ENCODE peak calls at places on chromosomes 12 and 14, in five cellular contexts. T is cardiac muscle cell, Q is sigmoid colon, A is gastrocnemius medialis, S is upper lobe of right lung. M is an unnamed sample.

GRCh38 chr12:56398324-56398723 is 35.7 kb upstream of the APOF start:
- DNase-seq in S (no peak), Q (no peak), T (no peak), A (no peak), M (no peak)

GRCh38 chr12:49054524-49054923 is 6.1 kb downstream of the KMT2D start:
- DNase-seq in S (no peak), Q (no peak), A (no peak), T (no peak), M (no peak)

GRCh38 chr14:86513564-86513963 is 983.6 kb downstream of the FLRT2 start:
- DNase-seq in S (no peak), Q (no peak), T (no peak), A (no peak), M (no peak)

GRCh38 chr12:31756977-31757420 is 28.2 kb upstream of the AMN1 start:
- DNase-seq in A (no peak), Q (no peak), T (no peak), S (no peak), M (no peak)

GRCh38 chr12:105418232-105418631 is 87.7 kb downstream of the C12orf75 start:
- DNase-seq in S (no peak), Q (no peak), A (no peak), T (peak; percentile 4), M (no peak)

GRCh38 chr14:70114621-70115156 is 74.1 kb downstream of the SLC8A3 start:
- DNase-seq in S (no peak), T (no peak), A (no peak), Q (no peak), M (no peak)

GRCh38 chr12:69024907-69025306 is 91.9 kb upstream of the CPM start:
- DNase-seq in Q (no peak), T (no peak), A (no peak), S (no peak), M (no peak)

GRCh38 chr12:31370645-31371620 is 45.0 kb upstream of the SINHCAF start:
- DNase-seq in S (no peak), T (peak; percentile 53), Q (no peak), A (no peak), M (no peak)

GRCh38 chr12:57488397-57489156 is 709 bp downstream of the MARS1 start:
- DNase-seq in Q (no peak), T (no peak), S (no peak), A (no peak), M (peak; percentile 58)

GRCh38 chr12:65592416-65592815 is 231.9 kb upstream of the HMGA2 start:
- DNase-seq in T (no peak), Q (no peak), S (no peak), A (no peak), M (no peak)

GRCh38 chr12:4143909-4144308 is 129.7 kb upstream of the CCND2 start:
- DNase-seq in S (no peak), T (no peak), Q (no peak), A (no peak), M (no peak)

GRCh38 chr12:9719835-9720234 is 13.1 kb downstream of the CLECL1 start:
- DNase-seq in T (no peak), Q (no peak), A (no peak), S (no peak), M (no peak)

GRCh38 chr12:6941267-6941666 is 2.3 kb upstream of the RNU7-1 start:
- DNase-seq in A (no peak), Q (no peak), S (no peak), T (no peak), M (no peak)

GRCh38 chr14:63006515-63006914 is 38.7 kb downstream of the KCNH5 start:
- DNase-seq in A (no peak), T (no peak), S (no peak), Q (no peak), M (no peak)

GRCh38 chr12:90261283-90261682 is 552.6 kb upstream of the ATP2B1 start:
- DNase-seq in T (peak; percentile 1), A (no peak), Q (no peak), S (no peak), M (peak; percentile 21)

GRCh38 chr14:94775875-94776217 is 5.9 kb upstream of the GSC start:
- DNase-seq in Q (no peak), A (no peak), S (no peak), T (no peak), M (no peak)

GRCh38 chr12:2397356-2398045 is 344.7 kb downstream of the CACNA1C start:
- DNase-seq in Q (no peak), A (no peak), T (no peak), S (no peak), M (peak; percentile 71)

GRCh38 chr12:119686355-119686754 is 18.4 kb downstream of the PRKAB1 start:
- DNase-seq in T (no peak), S (no peak), A (no peak), Q (no peak), M (no peak)

GRCh38 chr14:94936411-94936892 is 166.5 kb upstream of the GSC start:
- DNase-seq in A (no peak), T (no peak), Q (peak; percentile 94), S (no peak), M (peak; percentile 95)

GRCh38 chr12:114011711-114012110 is 45.6 kb upstream of the RBM19 start:
- DNase-seq in Q (no peak), S (no peak), T (no peak), A (no peak), M (no peak)

GRCh38 chr12:34389378-34390170 is 367.3 kb downstream of the ALG10 start:
- DNase-seq in A (no peak), Q (peak; percentile 54), S (peak; percentile 48), T (no peak), M (no peak)

GRCh38 chr12:34386016-34386415 is 363.7 kb downstream of the ALG10 start:
- DNase-seq in T (no peak), S (no peak), A (no peak), Q (no peak), M (no peak)

GRCh38 chr12:34388636-34389377 is 366.5 kb downstream of the ALG10 start:
- DNase-seq in S (peak; percentile 40), A (no peak), T (no peak), Q (peak; percentile 38), M (no peak)

GRCh38 chr12:34386621-34387255 is 364.4 kb downstream of the ALG10 start:
- DNase-seq in Q (no peak), A (no peak), S (no peak), T (no peak), M (no peak)

DNA sequence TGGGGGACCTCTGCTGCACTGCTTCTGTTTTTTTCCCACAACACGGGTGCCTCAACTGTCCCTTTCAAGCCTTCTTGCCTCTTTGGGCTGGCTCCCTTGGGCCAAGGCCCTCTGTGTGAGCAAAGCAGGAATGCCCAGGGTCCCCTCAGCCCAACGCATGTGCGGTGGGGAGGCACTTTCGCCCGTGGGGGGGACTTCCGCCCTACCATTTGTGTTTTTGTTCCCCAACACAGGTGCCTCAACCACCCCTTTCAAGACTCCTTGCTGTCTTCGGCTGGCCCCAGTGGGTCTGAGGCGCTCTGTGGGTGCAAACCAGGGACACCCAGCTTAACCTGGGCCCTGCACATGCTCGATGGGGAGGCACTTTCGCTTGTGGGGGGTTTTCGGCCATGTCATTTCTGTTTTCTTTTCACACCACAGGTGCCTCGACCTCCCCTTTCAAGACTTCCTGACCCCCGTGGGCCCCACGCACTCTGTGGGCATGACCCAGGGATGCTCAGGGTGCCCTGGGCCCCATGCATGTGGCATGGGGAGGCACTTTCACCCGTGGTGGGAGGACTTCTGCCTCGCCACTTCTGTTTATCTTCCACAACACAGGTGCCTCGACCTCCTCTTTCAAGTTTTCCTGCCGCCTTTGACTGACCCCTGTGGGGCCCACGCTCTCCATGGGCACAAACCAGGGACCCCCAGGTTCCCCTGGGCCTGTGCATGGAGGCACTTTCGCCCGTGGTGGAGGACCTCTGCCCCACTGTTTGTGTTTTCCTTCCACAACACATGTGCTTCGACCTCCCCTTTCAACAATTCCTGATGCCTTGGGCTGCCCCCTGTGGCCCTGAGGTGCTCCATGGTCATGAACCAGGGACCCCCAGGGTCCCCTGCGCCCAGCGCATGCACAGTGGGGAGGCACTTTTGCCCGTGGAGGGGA is 365.7 kb downstream of the ALG10 start:
- DNase-seq in T (no peak), Q (peak; percentile 21), A (no peak), S (peak; percentile 51), M (no peak)
- H3K9me3 ChIP-seq in T (no peaks in the 10 kb centered on the region), Q (no peaks in the 10 kb centered on the region), A (no peaks in the 10 kb centered on the region), S (peaks cover 8% of the 10 kb centered on the region), M (peaks cover 2% of the 10 kb centered on the region)

GRCh38 chr12:112854344-112854743 is 52.4 kb upstream of the OAS1 start:
- DNase-seq in A (no peak), Q (no peak), S (no peak), T (no peak), M (no peak)

GRCh38 chr12:112852810-112853209 is 54.0 kb upstream of the OAS1 start:
- DNase-seq in S (no peak), A (no peak), T (no peak), Q (no peak), M (no peak)

GRCh38 chr12:112852127-112852526 is 54.6 kb upstream of the OAS1 start:
- DNase-seq in T (no peak), A (no peak), Q (no peak), S (no peak), M (no peak)

GRCh38 chr12:112858776-112859175 is 48.0 kb upstream of the OAS1 start:
- DNase-seq in T (no peak), S (no peak), A (no peak), Q (no peak), M (no peak)

GRCh38 chr12:112855375-112855774 is 51.4 kb upstream of the OAS1 start:
- DNase-seq in A (no peak), T (no peak), Q (no peak), S (no peak), M (no peak)
- TF ChIP-seq CTCF in A (no peak), T (peak; percentile 18), Q (no peak), S (no peak), M (peak; percentile 27)

GRCh38 chr12:99985631-99986030 is 895 bp upstream of the ANKS1B start:
- DNase-seq in A (no peak), Q (no peak), T (no peak), S (no peak), M (no peak)
- H3K4me3 ChIP-seq in A (peak overlapping the region; percentile 68), Q (peak overlapping the region; percentile 82), T (peak overlapping the region; percentile 48), S (peak overlapping the region; percentile 58), M (peak overlapping the region; percentile 96)

DNA sequence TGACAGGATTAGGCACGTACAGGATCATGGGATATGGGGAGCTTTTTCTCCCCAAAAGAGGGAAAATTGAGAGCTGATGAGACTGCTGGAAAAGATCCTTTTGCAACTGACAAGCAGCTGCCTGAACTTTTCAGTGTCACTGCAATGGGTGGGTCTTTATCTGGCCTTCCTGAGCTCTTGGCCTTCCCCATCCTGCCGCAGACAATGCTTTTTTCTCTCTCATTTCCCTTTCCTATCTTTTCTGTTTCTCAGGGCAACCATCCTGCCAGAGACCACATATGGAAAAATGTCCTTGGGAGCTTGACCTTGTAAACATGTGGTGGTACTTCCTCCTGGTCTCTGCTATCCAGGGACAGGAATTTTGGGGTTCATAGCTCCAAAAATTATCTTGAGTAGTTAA is 75.8 kb downstream of the CALM1 start:
- DNase-seq in Q (no peak), T (no peak), S (no peak), A (no peak), M (no peak)
- H3K9me3 ChIP-seq in Q (no peaks in the 10 kb centered on the region), T (no peaks in the 10 kb centered on the region), S (no peaks in the 10 kb centered on the region), A (no peaks in the 10 kb centered on the region), M (peaks cover 29% of the 10 kb centered on the region)

M was measured in WERI-Rb-1.